ENCODE peak calls at places on chromosome 4, in ten cellular contexts. C is fibroblast of pulmonary artery, T is uterus, K is AG04449, S is gastrocnemius medialis, D is SK-N-SH, L is transverse colon, Y is IMR-90, H is body of pancreas, A is Panc1. R is an unnamed sample.

GRCh38 chr4:41216294-41217019 is 2.1 kb upstream of the APBB2 start:
- DNase-seq in C (peak), T (peak), K (no peak), S (peak), D (peak), L (peak), Y (peak), H (peak), A (no peak), R (peak)

GRCh38 chr4:65241257-65241997 is 428.9 kb downstream of the EPHA5 start:
- DNase-seq in C (no peak), T (no peak), K (no peak), S (no peak), D (no peak), L (no peak), Y (no peak), H (no peak), A (no peak), R (no peak)

GRCh38 chr4:41209901-41210300 is 4.4 kb downstream of the APBB2 start:
- DNase-seq in C (no peak), T (no peak), K (no peak), S (no peak), D (no peak), L (peak), Y (no peak), H (no peak), A (no peak), R (no peak)

GRCh38 chr4:83974111-83974789 is 438.3 kb downstream of the GPAT3 start:
- DNase-seq in C (peak), T (no peak), K (no peak), S (no peak), D (no peak), L (no peak), Y (no peak), H (no peak), A (no peak), R (no peak)

GRCh38 chr4:150972592-150972991 is 42.5 kb downstream of the LRBA start:
- DNase-seq in C (peak), T (no peak), K (no peak), S (no peak), D (no peak), L (no peak), Y (peak), H (no peak), A (no peak), R (no peak)

GRCh38 chr4:168832746-168833575 is 177.1 kb downstream of the CBR4 start:
- DNase-seq in C (peak), T (peak), K (no peak), S (peak), D (peak), L (peak), Y (no peak), H (no peak), A (no peak), R (peak)

GRCh38 chr4:100041646-100042045 is 91.6 kb upstream of the H2AZ1 start:
- DNase-seq in C (peak), T (no peak), K (no peak), S (no peak), D (no peak), L (no peak), Y (peak), H (no peak), A (no peak), R (no peak)

GRCh38 chr4:54767376-54767775 is 109.6 kb downstream of the KIT start:
- DNase-seq in C (no peak), T (no peak), K (no peak), S (no peak), D (no peak), L (no peak), Y (no peak), H (no peak), A (no peak), R (no peak)

GRCh38 chr4:37528161-37528560 is 158.0 kb downstream of the RELL1 start:
- DNase-seq in C (no peak), T (no peak), K (no peak), S (no peak), D (no peak), L (no peak), Y (no peak), H (peak), A (no peak), R (no peak)

GRCh38 chr4:113905301-113905700 is 74.1 kb downstream of the ARSJ start:
- DNase-seq in C (no peak), T (no peak), K (no peak), S (no peak), D (no peak), L (no peak), Y (no peak), H (no peak), A (no peak), R (no peak)

GRCh38 chr4:17097369-17097768 is 198.9 kb upstream of the LDB2 start:
- DNase-seq in C (no peak), T (no peak), K (no peak), S (no peak), D (no peak), L (no peak), Y (no peak), H (no peak), A (no peak), R (no peak)

GRCh38 chr4:70991596-70991995 is 1.9 kb upstream of the DCK start:
- DNase-seq in C (no peak), T (no peak), K (no peak), S (no peak), D (no peak), L (no peak), Y (no peak), H (no peak), A (no peak), R (no peak)

GRCh38 chr4:149961876-149962597 is 116.2 kb upstream of the DCLK2 start:
- DNase-seq in C (peak), T (no peak), K (peak), S (no peak), D (no peak), L (no peak), Y (peak), H (no peak), A (no peak), R (no peak)

GRCh38 chr4:28444886-28445496 is 1584.3 kb downstream of the STIM2 start:
- DNase-seq in C (peak), T (no peak), K (no peak), S (no peak), D (no peak), L (no peak), Y (peak), H (no peak), A (no peak), R (no peak)

GRCh38 chr4:105560488-105560887 is 8.1 kb downstream of the ARHGEF38 start:
- DNase-seq in C (peak), T (no peak), K (no peak), S (no peak), D (no peak), L (no peak), Y (no peak), H (no peak), A (no peak), R (no peak)

GRCh38 chr4:140955528-140956094 is 177.7 kb downstream of the RNF150 start:
- DNase-seq in C (no peak), T (no peak), K (no peak), S (no peak), D (no peak), L (no peak), Y (peak), H (no peak), A (no peak), R (no peak)

GRCh38 chr4:102787096-102787867 is 26.5 kb upstream of the MANBA start:
- DNase-seq in C (peak), T (no peak), K (no peak), S (no peak), D (no peak), L (no peak), Y (peak), H (no peak), A (no peak), R (no peak)

GRCh38 chr4:121041307-121042090 is 30.8 kb downstream of the NDNF start:
- DNase-seq in C (no peak), T (no peak), K (no peak), S (no peak), D (no peak), L (no peak), Y (no peak), H (no peak), A (no peak), R (no peak)

GRCh38 chr4:40199999-40200880 is 3.4 kb downstream of the RHOH start:
- DNase-seq in C (no peak), T (no peak), K (no peak), S (no peak), D (no peak), L (peak), Y (peak), H (peak), A (no peak), R (no peak)

GRCh38 chr4:67576538-67576937 is 18.0 kb downstream of the STAP1 start:
- DNase-seq in C (no peak), T (no peak), K (no peak), S (no peak), D (no peak), L (no peak), Y (no peak), H (no peak), A (no peak), R (no peak)

GRCh38 chr4:182600836-182601235 is 316.4 kb downstream of the DCTD start:
- DNase-seq in C (no peak), T (no peak), K (no peak), S (no peak), D (peak), L (no peak), Y (no peak), H (no peak), A (no peak), R (no peak)

GRCh38 chr4:140286503-140286902 is 86.9 kb upstream of the SCOC start:
- DNase-seq in C (no peak), T (peak), K (no peak), S (peak), D (peak), L (no peak), Y (no peak), H (no peak), A (no peak), R (no peak)

GRCh38 chr4:183173580-183174526 is 74.8 kb downstream of the WWC2 start:
- DNase-seq in C (peak), T (no peak), K (no peak), S (no peak), D (no peak), L (no peak), Y (peak), H (no peak), A (no peak), R (no peak)

GRCh38 chr4:52660643-52661042 is 1.5 kb upstream of the USP46 start:
- DNase-seq in C (no peak), T (no peak), K (no peak), S (no peak), D (no peak), L (no peak), Y (no peak), H (no peak), A (no peak), R (no peak)

GRCh38 chr4:18934197-18934596 is 912.6 kb upstream of the LCORL start:
- DNase-seq in C (no peak), T (no peak), K (no peak), S (no peak), D (peak), L (no peak), Y (no peak), H (no peak), A (no peak), R (no peak)

GRCh38 chr4:24604558-24605214 is 20.3 kb upstream of the DHX15 start:
- DNase-seq in C (no peak), T (no peak), K (no peak), S (no peak), D (no peak), L (no peak), Y (no peak), H (no peak), A (no peak), R (no peak)

GRCh38 chr4:153211986-153212720 is 7.9 kb downstream of the TRIM2 start:
- DNase-seq in C (peak), T (no peak), K (peak), S (no peak), D (no peak), L (no peak), Y (peak), H (no peak), A (no peak), R (no peak)

GRCh38 chr4:165204462-165204830 is 2.9 kb upstream of the KLHL2 start:
- DNase-seq in C (peak), T (no peak), K (no peak), S (no peak), D (no peak), L (no peak), Y (peak), H (no peak), A (no peak), R (no peak)

GRCh38 chr4:114509340-114509739 is 89.3 kb upstream of the UGT8 start:
- DNase-seq in C (no peak), T (no peak), K (no peak), S (no peak), D (no peak), L (no peak), Y (no peak), H (no peak), A (no peak), R (no peak)

GRCh38 chr4:87270144-87270543 is 49.7 kb upstream of the KLHL8 start:
- DNase-seq in C (peak), T (no peak), K (peak), S (no peak), D (peak), L (no peak), Y (peak), H (peak), A (no peak), R (no peak)

GRCh38 chr4:182507808-182508207 is 264.6 kb downstream of the TENM3 start:
- DNase-seq in C (no peak), T (no peak), K (no peak), S (no peak), D (no peak), L (no peak), Y (peak), H (no peak), A (no peak), R (no peak)

GRCh38 chr4:47852121-47852520 is 14.3 kb upstream of the CORIN start:
- DNase-seq in C (peak), T (no peak), K (peak), S (no peak), D (no peak), L (no peak), Y (peak), H (no peak), A (no peak), R (no peak)

GRCh38 chr4:95360256-95360903 is 188.4 kb downstream of the UNC5C start:
- DNase-seq in C (peak), T (no peak), K (no peak), S (no peak), D (no peak), L (no peak), Y (no peak), H (no peak), A (no peak), R (no peak)

GRCh38 chr4:3868841-3869572 is 102.8 kb downstream of the ADRA2C start:
- DNase-seq in C (no peak), T (peak), K (no peak), S (no peak), D (no peak), L (no peak), Y (no peak), H (no peak), A (no peak), R (no peak)

GRCh38 chr4:113547487-113548042 is 214.0 kb downstream of the CAMK2D start:
- DNase-seq in C (peak), T (peak), K (peak), S (peak), D (peak), L (peak), Y (peak), H (peak), A (peak), R (peak)

GRCh38 chr4:41569957-41570356 is 32.0 kb downstream of the LIMCH1 start:
- DNase-seq in C (no peak), T (no peak), K (no peak), S (peak), D (no peak), L (no peak), Y (no peak), H (peak), A (no peak), R (no peak)

GRCh38 chr4:86223472-86223871 is 136.4 kb downstream of the MAPK10 start:
- DNase-seq in C (peak), T (no peak), K (no peak), S (no peak), D (peak), L (no peak), Y (peak), H (no peak), A (peak), R (no peak)

GRCh38 chr4:2873329-2873728 is 29.7 kb downstream of the ADD1 start:
- DNase-seq in C (no peak), T (no peak), K (no peak), S (no peak), D (no peak), L (no peak), Y (no peak), H (no peak), A (no peak), R (no peak)

DNA sequence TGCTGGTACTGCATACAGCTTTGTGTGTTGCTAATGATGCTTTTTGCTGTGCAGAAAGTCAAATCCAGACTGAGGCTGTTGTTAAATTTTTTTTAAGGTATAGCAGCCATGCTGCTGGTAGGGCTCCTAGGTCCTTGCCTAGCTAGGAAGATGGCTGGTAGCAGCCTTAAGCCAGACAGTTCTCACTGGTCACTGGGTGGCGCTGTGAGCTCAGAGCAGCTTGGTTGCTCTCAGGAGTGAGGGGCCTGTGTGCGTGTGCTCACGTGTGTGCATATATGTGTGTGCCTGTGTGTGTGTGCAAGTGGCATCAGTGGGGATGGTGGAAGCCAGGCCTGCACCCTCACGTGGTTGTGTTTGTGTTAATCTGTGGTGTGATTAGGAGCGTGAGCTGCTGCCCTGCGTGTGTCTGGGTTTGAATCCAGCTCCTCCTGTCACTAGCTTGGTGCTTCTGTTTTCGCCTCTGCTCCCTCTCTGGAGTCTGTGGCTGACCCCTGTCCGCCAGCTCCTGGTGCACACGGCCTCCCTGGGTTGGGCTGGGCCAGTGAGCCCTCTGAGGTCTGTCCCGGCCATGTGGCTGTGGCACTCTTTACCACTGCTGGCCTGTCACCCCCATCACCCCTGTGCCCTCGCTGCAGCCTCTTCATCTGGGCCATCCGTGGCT is 46.1 kb downstream of the SORCS2 start:
- DNase-seq in C (no peak), T (no peak), K (no peak), S (no peak), D (no peak), L (no peak), Y (no peak), H (no peak), A (no peak), R (no peak)
- TF ChIP-seq CTCF in C (no peak), T (no peak), K (peak), S (no peak), D (peak), L (no peak), Y (peak), H (no peak), A (no peak), R (no peak)

GRCh38 chr4:188534917-188535316 is 395.7 kb downstream of the TRIML1 start:
- DNase-seq in C (no peak), T (no peak), K (no peak), S (no peak), D (no peak), L (no peak), Y (no peak), H (peak), A (no peak), R (no peak)

GRCh38 chr4:188534297-188534696 is 395.1 kb downstream of the TRIML1 start:
- DNase-seq in C (no peak), T (no peak), K (no peak), S (no peak), D (no peak), L (no peak), Y (no peak), H (no peak), A (no peak), R (no peak)

GRCh38 chr4:188532751-188533150 is 393.5 kb downstream of the TRIML1 start:
- DNase-seq in C (no peak), T (no peak), K (no peak), S (no peak), D (no peak), L (no peak), Y (no peak), H (no peak), A (no peak), R (no peak)
- H3K4me3 ChIP-seq in C (no peak), T (no peak), K (no peak), S (no peak), D (no peak), L (no peak), Y (no peak), H (no peak), A (no peak), R (no peak)

DNA sequence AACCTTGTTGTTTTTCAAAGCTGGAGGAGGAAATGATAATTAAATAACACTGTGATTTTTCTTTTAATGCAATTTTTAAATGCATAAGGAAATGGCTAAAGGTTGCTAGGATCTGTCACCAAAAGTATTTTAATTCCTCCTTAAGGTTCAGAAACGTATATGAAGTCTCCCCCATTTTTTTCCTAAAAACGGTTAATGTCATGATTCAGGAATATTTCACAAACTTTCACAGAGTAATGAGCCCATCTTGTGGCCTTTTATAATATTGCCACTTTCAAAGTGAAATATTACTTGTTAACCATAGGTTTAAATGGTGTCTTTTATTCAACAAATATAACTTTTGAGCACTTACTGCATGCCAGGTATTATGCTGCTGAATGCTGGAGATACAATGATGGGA is 99.5 kb upstream of the USP38 start:
- DNase-seq in C (peak), T (no peak), K (no peak), S (no peak), D (no peak), L (no peak), Y (peak), H (no peak), A (no peak), R (no peak)
- TF ChIP-seq CTCF in C (peak), T (no peak), K (no peak), S (no peak), D (peak), L (peak), Y (peak), H (peak), A (peak), R (no peak)

DNA sequence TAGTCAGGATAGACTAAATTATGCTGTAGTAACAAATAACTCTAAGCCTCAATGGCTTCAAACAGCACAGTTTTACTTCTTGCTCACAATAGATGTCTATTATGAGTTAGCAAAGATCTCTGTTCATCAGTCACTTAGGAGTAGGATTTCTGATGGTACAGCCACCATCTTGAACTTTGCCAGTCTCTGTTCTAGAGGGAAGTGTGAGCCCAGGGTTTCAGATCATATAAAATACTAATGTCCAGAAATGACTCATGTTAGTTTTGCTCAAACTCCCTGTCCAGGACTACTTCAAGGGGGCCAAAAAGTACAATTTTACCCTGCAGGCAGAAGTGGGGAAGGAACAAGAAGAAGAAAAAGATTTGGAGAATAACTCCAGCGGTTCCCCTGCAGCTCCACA is 77.1 kb upstream of the LSM6 start:
- DNase-seq in C (no peak), T (no peak), K (no peak), S (no peak), D (no peak), L (no peak), Y (no peak), H (no peak), A (no peak), R (no peak)
- H3K4me3 ChIP-seq in C (no peak), T (no peak), K (no peak), S (no peak), D (no peak), L (no peak), Y (no peak), H (no peak), A (no peak), R (no peak)

DNA sequence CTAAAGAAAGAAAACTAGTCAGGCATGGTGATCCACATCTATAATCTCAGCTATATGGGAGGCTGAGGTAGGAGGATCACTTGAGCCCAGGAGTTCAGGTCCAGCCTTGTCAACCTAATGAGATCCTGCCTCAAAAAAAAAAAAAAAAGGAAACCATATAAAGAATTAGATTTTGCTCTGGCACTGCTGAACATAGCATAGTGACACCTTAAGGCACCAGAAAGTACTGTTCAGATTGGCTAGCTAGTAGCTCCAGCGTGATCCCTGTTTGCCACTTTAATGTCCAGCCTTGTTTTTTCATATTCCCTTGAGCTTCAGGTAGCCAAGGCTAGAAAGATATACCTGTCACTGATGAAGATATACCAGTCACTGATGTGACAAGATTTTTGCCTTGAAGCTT is 34.1 kb downstream of the EXOC1 start:
- DNase-seq in C (peak), T (no peak), K (no peak), S (no peak), D (no peak), L (no peak), Y (no peak), H (no peak), A (no peak), R (no peak)
- TF ChIP-seq CTCF in C (peak), T (no peak), K (no peak), S (no peak), D (peak), L (no peak), Y (no peak), H (no peak), A (peak), R (no peak)

R was measured in ascending aorta.